ENCODE peak calls at places on chromosomes 2 and 18, in four cellular contexts. K, H, B and T are unnamed samples. For H4K20me1, the result is how much of the 10 kb centered on the place peaks cover.

GRCh38 chr2:105518897-105519296 is 120.0 kb upstream of the FHL2 start:
- DNase-seq in B (no peak), K (no peak), H (peak), T (no peak)

GRCh38 chr2:190217616-190218015 is 102.0 kb downstream of the HIBCH start:
- DNase-seq in H (no peak), K (no peak), B (no peak), T (peak)

GRCh38 chr2:98771771-98772521 is 41.0 kb upstream of the MGAT4A start:
- DNase-seq in K (no peak), B (no peak), H (no peak), T (no peak)

GRCh38 chr2:118975133-118975532 is 33.1 kb downstream of the MARCO start:
- DNase-seq in H (no peak), K (no peak), B (no peak), T (peak)

GRCh38 chr2:139142252-139142651 is 362.1 kb upstream of the NXPH2 start:
- DNase-seq in K (peak), B (peak), H (peak), T (peak)

GRCh38 chr18:74290831-74291770 is 662 bp downstream of the CYB5A start:
- DNase-seq in B (peak), H (peak), K (no peak), T (peak)

GRCh38 chr2:219410390-219410789 is 7.8 kb upstream of the DES start:
- DNase-seq in K (no peak), H (no peak), B (no peak), T (no peak)

GRCh38 chr2:205407984-205408383 is 274.3 kb upstream of the NRP2 start:
- DNase-seq in H (no peak), K (peak), B (no peak), T (no peak)

GRCh38 chr2:186645999-186646398 is 47.9 kb upstream of the FAM171B start:
- DNase-seq in B (no peak), K (peak), H (no peak), T (no peak)

GRCh38 chr18:9606039-9606438 is 8.3 kb downstream of the PPP4R1 start:
- DNase-seq in K (no peak), B (no peak), H (peak), T (no peak)

GRCh38 chr2:70094978-70095832 is 7.9 kb downstream of the PCBP1 start:
- DNase-seq in B (no peak), K (peak), H (peak), T (no peak)

GRCh38 chr18:34787931-34788532 is 77.9 kb downstream of the DTNA start:
- DNase-seq in H (peak), K (peak), B (peak), T (peak)

GRCh38 chr2:160859086-160859485 is 301.1 kb upstream of the TANK start:
- DNase-seq in B (peak), K (no peak), H (peak), T (no peak)
- TF ChIP-seq EZH2phosphoT487 in B (no peak), K (no peak), H (no peak), T (no peak)

DNA sequence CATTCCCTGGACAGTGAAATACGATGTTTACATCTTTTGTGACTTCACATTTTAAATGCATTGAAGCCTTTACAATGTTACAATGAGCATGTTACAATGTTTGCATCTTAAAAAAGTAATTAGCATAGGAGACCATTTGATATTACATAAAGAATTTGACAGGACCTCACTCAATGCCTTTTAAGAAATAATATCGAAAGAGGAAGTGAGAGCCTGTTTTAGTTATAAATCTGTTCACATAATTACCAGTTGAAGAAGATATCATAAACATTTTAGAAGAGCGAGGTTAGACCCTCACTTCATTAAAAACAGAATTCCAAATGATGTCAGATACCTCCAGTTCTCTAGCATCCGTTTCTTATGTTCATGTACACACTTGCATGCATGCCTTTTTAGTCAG is 372.0 kb downstream of the ARHGAP15 start:
- DNase-seq in H (no peak), B (no peak), K (no peak), T (no peak)
- H4K20me1 ChIP-seq in H (under half), B (under half), K (under half), T (under half)

DNA sequence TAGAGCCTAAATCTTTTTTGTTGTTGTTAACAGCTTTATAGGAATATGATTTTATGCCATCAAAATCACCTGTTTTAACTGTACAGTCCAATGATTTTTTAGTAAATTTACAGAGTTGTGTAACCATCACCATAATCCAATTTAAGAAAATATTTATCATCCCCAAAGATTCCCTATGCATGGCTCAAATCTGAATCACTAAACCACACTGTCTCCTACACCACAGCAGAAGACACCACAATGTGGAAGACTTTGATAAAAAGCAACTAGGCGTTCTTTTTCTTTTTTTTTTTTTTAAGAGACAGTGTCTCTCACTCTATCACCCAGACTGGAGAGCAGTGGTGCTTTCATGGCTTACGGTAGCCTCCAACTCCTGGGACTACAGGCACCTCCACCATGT is 99.6 kb downstream of the TXNL1 start:
- DNase-seq in H (no peak), B (no peak), K (peak), T (no peak)
- TF ChIP-seq EZH2phosphoT487 in H (no peak), B (no peak), K (no peak), T (no peak)

DNA sequence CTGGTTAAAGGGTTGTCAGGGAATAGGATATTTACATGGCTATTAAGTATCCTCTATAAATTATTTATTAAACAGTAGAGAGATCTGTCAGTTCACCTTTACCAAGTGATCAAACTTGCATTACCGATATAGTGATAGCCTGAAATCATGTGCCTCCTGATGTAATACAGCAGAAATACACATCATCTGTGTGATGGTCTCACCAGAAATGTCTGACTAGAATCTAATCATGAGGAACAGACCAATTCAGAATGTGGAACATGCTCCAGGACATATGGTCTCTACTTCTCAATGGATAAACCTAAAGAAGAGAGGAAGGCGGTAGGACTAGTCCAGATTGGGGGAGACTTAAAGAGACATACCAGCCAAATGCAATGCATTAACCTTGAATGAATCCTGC is 6.2 kb downstream of the VPS54 start:
- DNase-seq in K (no peak), B (no peak), H (no peak), T (no peak)
- H4K20me1 ChIP-seq in K (under half), B (under half), H (under half), T (under half)

DNA sequence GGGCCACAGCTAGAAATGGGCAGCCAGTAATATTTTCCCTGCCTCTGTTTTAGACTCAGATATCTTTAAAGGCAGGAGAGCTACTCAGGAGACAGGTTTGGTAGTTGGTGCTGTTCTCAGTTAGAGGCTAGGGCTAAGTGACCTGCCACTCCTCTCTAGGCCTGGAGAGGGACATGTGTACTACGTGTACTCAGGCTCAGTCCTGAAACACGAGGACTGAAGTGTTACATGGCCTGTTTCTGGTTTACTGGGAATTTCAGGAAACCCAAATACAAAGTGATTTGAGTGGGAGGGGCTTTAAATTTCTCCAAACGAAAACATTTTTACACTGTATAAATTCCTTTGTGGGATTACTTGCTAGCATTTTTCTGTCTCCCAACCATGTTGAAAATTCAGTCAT is 343.4 kb downstream of the CYP26B1 start:
- DNase-seq in B (peak), K (peak), H (peak), T (no peak)
- TF ChIP-seq EZH2phosphoT487 in B (no peak), K (no peak), H (no peak), T (no peak)

GRCh38 chr2:173922068-173922467 is 43.1 kb downstream of the SP3 start:
- DNase-seq in K (no peak), H (no peak), B (no peak), T (no peak)
- H4K20me1 ChIP-seq in K (under half), H (under half), B (half or more), T (half or more)

GRCh38 chr2:23399674-23400261 is 14.8 kb downstream of the KLHL29 start:
- DNase-seq in H (no peak), B (no peak), K (no peak), T (no peak)

GRCh38 chr2:23400703-23401102 is 15.7 kb downstream of the KLHL29 start:
- DNase-seq in H (no peak), K (no peak), B (no peak), T (no peak)

GRCh38 chr2:23394700-23395099 is 9.7 kb downstream of the KLHL29 start:
- DNase-seq in B (no peak), H (no peak), K (no peak), T (no peak)

GRCh38 chr2:23393722-23394121 is 8.7 kb downstream of the KLHL29 start:
- DNase-seq in H (no peak), B (no peak), K (no peak), T (no peak)

GRCh38 chr2:23397483-23397882 is 12.5 kb downstream of the KLHL29 start:
- DNase-seq in K (no peak), H (no peak), B (no peak), T (no peak)
- TF ChIP-seq EZH2phosphoT487 in K (no peak), H (no peak), B (no peak), T (no peak)

DNA sequence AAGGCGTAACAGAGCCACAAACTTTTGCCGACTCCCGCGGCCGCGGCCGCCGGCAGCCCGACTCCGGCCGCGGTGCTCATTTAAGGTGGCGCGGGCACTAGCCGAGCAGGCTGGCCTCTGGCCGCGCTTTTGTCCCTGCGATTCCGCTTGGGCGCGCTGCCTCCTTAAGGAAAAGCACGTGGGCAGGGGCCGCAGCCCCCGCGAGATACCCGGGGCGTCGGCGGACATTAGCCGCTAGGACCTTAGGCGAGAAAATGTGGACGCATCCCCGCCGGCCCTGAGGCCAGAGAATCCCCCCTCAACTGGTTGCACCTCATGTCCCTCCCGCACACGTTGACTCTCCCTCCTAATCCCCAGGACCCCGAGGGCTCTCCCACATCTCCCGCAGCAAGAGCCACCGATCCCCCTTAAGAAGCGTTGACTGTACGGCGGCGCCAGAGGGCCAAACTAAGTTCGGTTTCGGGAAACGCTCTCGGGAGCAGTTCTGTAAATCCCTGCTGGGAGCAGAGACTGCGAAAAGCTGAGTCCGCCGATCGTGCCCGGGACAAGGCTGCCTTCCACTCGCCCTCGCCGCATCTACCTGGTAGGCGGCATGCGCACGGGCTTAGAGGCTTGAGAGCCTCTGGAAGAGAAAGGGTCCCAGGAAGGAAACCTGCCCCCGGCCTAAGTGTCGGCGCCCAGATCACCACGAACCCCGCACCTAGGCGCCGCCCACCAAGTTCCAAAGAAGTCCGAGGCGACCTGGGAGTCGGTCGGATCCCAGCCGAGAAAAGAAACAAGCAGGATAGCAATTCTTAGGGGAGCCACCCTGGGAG is 1.8 kb upstream of the SATB2 start:
- DNase-seq in B (peak), H (peak), K (peak), T (peak)
- H4K20me1 ChIP-seq in B (under half), H (under half), K (under half), T (half or more)

DNA sequence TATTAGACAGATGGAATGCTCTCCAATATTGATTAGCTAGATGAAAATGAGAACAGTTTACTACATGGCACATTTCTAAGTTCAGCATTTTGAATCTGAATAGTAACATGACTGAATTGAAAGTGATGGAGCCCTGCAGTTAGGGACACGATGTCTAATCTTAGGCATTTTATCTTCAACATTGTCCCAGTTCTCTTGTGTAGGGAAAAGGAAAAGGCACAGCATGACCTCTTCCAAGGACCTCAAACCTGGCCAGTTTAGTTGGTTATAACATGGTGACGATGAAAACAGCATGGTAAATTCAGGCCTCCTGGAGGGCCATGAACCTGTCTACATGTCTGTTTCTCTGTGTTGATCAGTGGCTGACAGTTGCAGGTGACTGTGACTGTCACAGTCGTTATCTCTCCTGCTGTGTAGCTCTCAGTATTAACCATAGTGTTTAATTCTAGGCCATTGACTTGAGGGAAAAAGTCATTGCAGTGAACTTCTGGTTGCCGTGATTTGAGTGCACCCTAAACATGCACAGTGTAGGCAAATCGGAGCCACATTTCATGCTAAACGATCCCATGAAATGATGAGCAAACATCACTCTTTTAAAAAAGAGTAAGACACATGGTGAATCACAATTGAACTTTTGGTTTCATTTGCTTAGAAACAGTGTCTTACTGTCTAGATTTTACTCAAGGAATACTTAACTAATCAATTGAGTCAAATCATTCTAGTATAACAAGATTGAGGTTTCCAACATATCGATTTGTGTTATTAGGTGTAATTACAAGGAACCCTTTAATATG is 129.7 kb downstream of the PHLPP1 start:
- DNase-seq in B (no peak), K (peak), H (no peak), T (no peak)
- TF ChIP-seq EZH2phosphoT487 in B (no peak), K (no peak), H (no peak), T (no peak)

GRCh38 chr2:58708565-58708964 is 467.4 kb upstream of the FANCL start:
- DNase-seq in B (no peak), H (no peak), K (no peak), T (no peak)
- H4K20me1 ChIP-seq in B (under half), H (under half), K (under half), T (under half)